ENCODE peak calls at places on chromosome 6, in four cellular contexts. S is colonic mucosa, V is IMR-90, O is left lung. H is an unnamed sample. For H3K4me1, the result is how much of the 10 kb centered on the place peaks cover.

GRCh38 chr6:11309947-11310665 is 77.6 kb upstream of the NEDD9 start:
- DNase-seq in O (no peak), S (no peak), V (peak), H (no peak)

GRCh38 chr6:129494099-129494498 is 215.9 kb downstream of the ARHGAP18 start:
- DNase-seq in O (no peak), S (no peak), V (peak), H (no peak)

GRCh38 chr6:35728663-35729348 is 8.0 kb upstream of the ARMC12 start:
- DNase-seq in S (peak), V (no peak), O (peak), H (peak)

GRCh38 chr6:41452763-41453162 is 93.4 kb upstream of the FOXP4 start:
- DNase-seq in S (no peak), V (no peak), O (no peak), H (no peak)

GRCh38 chr6:103858003-103858402 is 1001.7 kb downstream of the HACE1 start:
- DNase-seq in S (no peak), O (no peak), V (no peak), H (no peak)

GRCh38 chr6:15922510-15923307 is 206.2 kb upstream of the MYLIP start:
- DNase-seq in V (no peak), S (no peak), O (no peak), H (no peak)

GRCh38 chr6:32244270-32244669 is 20.4 kb upstream of the NOTCH4 start:
- DNase-seq in O (no peak), S (no peak), V (no peak), H (no peak)

GRCh38 chr6:88512951-88513350 is 346.8 kb upstream of the CNR1 start:
- DNase-seq in S (no peak), V (no peak), O (no peak), H (no peak)

GRCh38 chr6:34041385-34041784 is 104.5 kb downstream of the GRM4 start:
- DNase-seq in V (no peak), S (no peak), O (no peak), H (no peak)

GRCh38 chr6:157586088-157586414 is 205.1 kb downstream of the ZDHHC14 start:
- DNase-seq in O (no peak), V (no peak), S (peak), H (no peak)

GRCh38 chr6:19157496-19157895 is 679.7 kb upstream of the ID4 start:
- DNase-seq in V (no peak), S (no peak), O (no peak), H (no peak)

GRCh38 chr6:157647261-157647915 is 175.7 kb upstream of the SNX9 start:
- DNase-seq in O (no peak), V (no peak), S (no peak), H (no peak)

GRCh38 chr6:7390218-7390878 is 740 bp downstream of the RIOK1 start:
- DNase-seq in V (peak), S (no peak), O (no peak), H (no peak)

GRCh38 chr6:111812080-111813038 is 60.9 kb downstream of the FYN start:
- DNase-seq in V (no peak), S (no peak), O (no peak), H (no peak)

GRCh38 chr6:139778688-139779087 is 404.2 kb upstream of the CITED2 start:
- DNase-seq in S (no peak), O (no peak), V (peak), H (no peak)

GRCh38 chr6:108587258-108588059 is 26.7 kb downstream of the FOXO3 start:
- DNase-seq in O (no peak), S (no peak), V (peak), H (no peak)
- H3K4me1 ChIP-seq in O (half or more), S (under half), V (under half), H (under half)

GRCh38 chr6:149482542-149483261 is 2.1 kb downstream of the ZC3H12D start:
- DNase-seq in O (no peak), V (no peak), S (no peak), H (no peak)

GRCh38 chr6:149483302-149483701 is 1.5 kb downstream of the ZC3H12D start:
- DNase-seq in V (no peak), S (no peak), O (no peak), H (no peak)

GRCh38 chr6:149487316-149487715 is 2.5 kb upstream of the ZC3H12D start:
- DNase-seq in V (no peak), S (no peak), O (no peak), H (no peak)

GRCh38 chr6:149483849-149484635 is 772 bp downstream of the ZC3H12D start:
- DNase-seq in O (no peak), V (no peak), S (no peak), H (no peak)

DNA sequence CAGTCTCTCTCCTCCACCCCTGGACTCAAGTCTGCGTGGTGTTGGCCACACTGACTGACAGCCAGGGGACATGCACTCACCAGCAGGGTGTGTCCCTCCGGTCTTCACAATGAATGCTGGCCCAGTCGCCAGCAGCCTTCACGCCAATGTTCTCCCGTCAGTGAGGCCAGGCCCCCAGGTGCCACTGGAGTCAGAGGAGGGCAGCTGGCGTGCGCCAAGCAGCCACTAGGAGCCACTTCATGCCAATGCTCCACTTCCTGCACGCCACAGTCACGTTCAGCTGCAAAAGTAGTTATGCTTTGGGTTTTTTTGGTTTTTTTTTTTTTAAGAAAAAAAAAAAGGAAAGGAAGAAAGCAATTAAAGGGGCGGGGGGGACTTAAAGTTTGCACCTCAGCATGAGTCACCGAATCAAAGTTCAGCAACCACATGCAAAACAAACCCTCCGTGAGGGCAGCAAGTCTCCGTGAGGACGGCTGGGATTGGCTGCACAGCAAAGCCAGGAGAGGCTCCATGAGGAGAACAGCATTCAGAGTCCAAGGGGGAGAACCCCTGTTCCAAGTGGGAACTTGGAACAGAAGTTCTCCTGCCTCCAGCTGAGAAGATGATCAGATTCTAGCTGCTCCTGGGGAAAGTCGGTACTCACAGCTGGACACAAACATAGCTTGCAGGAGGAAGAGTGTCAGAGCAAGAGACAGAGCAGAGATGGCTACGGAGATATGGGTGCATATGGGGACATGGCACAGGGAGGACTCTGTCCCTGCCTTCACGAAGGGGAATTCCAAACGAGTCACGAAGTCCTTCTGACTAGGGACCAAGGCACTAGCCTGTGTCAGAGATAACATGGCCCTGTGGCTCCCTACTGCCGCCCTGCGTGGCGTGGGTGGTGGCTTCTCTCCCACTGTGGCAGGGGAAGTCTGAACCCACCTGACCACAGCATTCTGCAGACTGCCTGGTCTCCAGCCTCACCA is at the start of gene ZC3H12D:
- DNase-seq in V (peak), O (peak), S (peak), H (peak)
- H3K4me3 ChIP-seq in V (no peak), O (no peak), S (peak), H (peak)

GRCh38 chr6:166561766-166562165 is 24.7 kb downstream of the RAMACL start:
- DNase-seq in O (no peak), S (no peak), V (peak), H (no peak)
- H3K4me1 ChIP-seq in O (under half), S (under half), V (under half), H (under half)

DNA sequence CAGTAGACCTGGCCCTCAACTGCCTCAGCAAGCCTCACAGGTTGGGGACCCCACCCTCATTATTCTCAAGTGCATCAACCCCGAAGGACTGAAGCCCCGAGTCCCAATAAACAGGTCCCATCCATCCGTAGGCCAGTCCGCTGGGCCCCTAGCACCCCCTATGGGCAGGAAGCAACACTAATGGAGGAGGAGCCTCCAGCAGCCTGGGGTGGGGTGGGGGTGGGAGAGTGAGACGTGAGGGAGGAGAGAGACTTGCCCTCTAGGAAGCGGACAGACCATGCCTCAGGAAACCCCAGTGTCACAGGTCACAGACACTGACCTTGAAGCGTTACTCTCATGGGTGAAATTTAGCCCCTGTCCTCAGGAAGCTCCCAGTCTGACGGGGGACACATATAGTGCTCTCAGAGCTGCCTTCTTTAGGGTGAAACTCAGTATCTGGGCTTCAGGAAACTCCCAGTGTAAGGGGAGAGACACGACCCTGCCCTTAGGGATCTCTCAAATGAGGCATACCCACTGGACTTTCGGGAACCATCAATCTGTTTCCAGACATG is 125.9 kb downstream of the MRPL14 start:
- DNase-seq in V (no peak), O (no peak), S (peak), H (no peak)
- H3K4me3 ChIP-seq in V (no peak), O (peak), S (peak), H (no peak)

GRCh38 chr6:4031442-4031841 is 47.5 kb downstream of the FAM217A start:
- DNase-seq in O (no peak), S (no peak), V (no peak), H (no peak)
- H3K4me1 ChIP-seq in O (half or more), S (under half), V (under half), H (under half)

H was measured in naive thymus-derived CD4-positive, alpha-beta T cell.